ENCODE peak calls at places on chromosomes 7 and 10, in nine cellular contexts. D is AG04449, S is lower lobe of right lung, I is SW480, T is NCI-H2029, M is T1000, X is colonic mucosa, Y is ELR, N is AG09309. P is an unnamed sample.

GRCh38 chr10:43037440-43037839 is 39.4 kb upstream of the RET start:
- DNase-seq in D (no peak), S (no peak), I (no peak), T (no peak), M (no peak), X (peak), Y (no peak), N (no peak), P (no peak)

GRCh38 chr10:131825960-131826650 is 74.7 kb upstream of the PPP2R2D start:
- DNase-seq in D (no peak), S (peak), I (no peak), T (no peak), M (no peak), X (no peak), Y (no peak), N (no peak), P (peak)

GRCh38 chr10:21511931-21512330 is 13.6 kb downstream of the SKIDA1 start:
- DNase-seq in D (no peak), S (no peak), I (no peak), T (no peak), M (no peak), X (no peak), Y (no peak), N (no peak), P (no peak)

GRCh38 chr10:125510998-125511397 is 172.0 kb downstream of the TEX36 start:
- DNase-seq in D (no peak), S (no peak), I (no peak), T (no peak), M (no peak), X (no peak), Y (no peak), N (no peak), P (no peak)

GRCh38 chr7:2719007-2719406 is 31.0 kb downstream of the AMZ1 start:
- DNase-seq in D (no peak), S (no peak), I (peak), T (no peak), M (no peak), X (peak), Y (peak), N (no peak), P (no peak)

GRCh38 chr10:29608062-29608461 is 26.7 kb downstream of the SVIL start:
- DNase-seq in D (no peak), S (no peak), I (no peak), T (no peak), M (no peak), X (no peak), Y (no peak), N (no peak), P (no peak)

GRCh38 chr7:115059312-115059711 is 137.4 kb downstream of the MDFIC start:
- DNase-seq in D (peak), S (no peak), I (no peak), T (no peak), M (no peak), X (no peak), Y (no peak), N (no peak), P (no peak)

GRCh38 chr7:68535266-68535665 is 1063.0 kb upstream of the AUTS2 start:
- DNase-seq in D (no peak), S (no peak), I (no peak), T (no peak), M (no peak), X (no peak), Y (no peak), N (no peak), P (no peak)

GRCh38 chr10:3803884-3804741 is 19.1 kb upstream of the KLF6 start:
- DNase-seq in D (no peak), S (no peak), I (no peak), T (no peak), M (no peak), X (no peak), Y (peak), N (no peak), P (peak)

GRCh38 chr7:74612015-74612829 is 45.3 kb upstream of the GTF2I start:
- DNase-seq in D (no peak), S (peak), I (no peak), T (peak), M (no peak), X (no peak), Y (no peak), N (no peak), P (no peak)

GRCh38 chr7:6284461-6285360 is 12.3 kb upstream of the CYTH3 start:
- DNase-seq in D (no peak), S (no peak), I (peak), T (no peak), M (no peak), X (peak), Y (peak), N (no peak), P (no peak)

GRCh38 chr7:156943091-156944041 is 6.1 kb upstream of the NOM1 start:
- DNase-seq in D (no peak), S (no peak), I (peak), T (no peak), M (no peak), X (no peak), Y (no peak), N (no peak), P (no peak)

GRCh38 chr10:67912330-67912946 is 28.0 kb downstream of the SIRT1 start:
- DNase-seq in D (no peak), S (no peak), I (no peak), T (no peak), M (no peak), X (no peak), Y (no peak), N (no peak), P (no peak)

GRCh38 chr10:13346280-13346819 is 1.7 kb downstream of the SEPHS1 start:
- DNase-seq in D (no peak), S (no peak), I (no peak), T (no peak), M (peak), X (peak), Y (peak), N (peak), P (no peak)

GRCh38 chr7:118777308-118777707 is 552.8 kb downstream of the ANKRD7 start:
- DNase-seq in D (no peak), S (no peak), I (no peak), T (no peak), M (no peak), X (no peak), Y (no peak), N (no peak), P (no peak)

GRCh38 chr10:60353519-60354258 is 36.0 kb downstream of the ANK3 start:
- DNase-seq in D (no peak), S (no peak), I (no peak), T (no peak), M (no peak), X (no peak), Y (no peak), N (no peak), P (no peak)

GRCh38 chr7:23685770-23686169 is 5.8 kb downstream of the FAM221A start:
- DNase-seq in D (no peak), S (no peak), I (no peak), T (no peak), M (no peak), X (no peak), Y (no peak), N (no peak), P (no peak)

GRCh38 chr7:98855610-98856009 is 14.2 kb downstream of the TMEM130 start:
- DNase-seq in D (no peak), S (no peak), I (no peak), T (no peak), M (no peak), X (no peak), Y (no peak), N (no peak), P (no peak)

GRCh38 chr10:84427903-84428650 is 99.7 kb downstream of the CCSER2 start:
- DNase-seq in D (no peak), S (no peak), I (no peak), T (peak), M (no peak), X (no peak), Y (peak), N (no peak), P (no peak)

GRCh38 chr10:46068905-46069304 is 22.8 kb upstream of the MSMB start:
- DNase-seq in D (no peak), S (no peak), I (no peak), T (no peak), M (no peak), X (no peak), Y (no peak), N (no peak), P (no peak)

GRCh38 chr7:29588900-29589696 is 25.5 kb downstream of the PRR15 start:
- DNase-seq in D (no peak), S (no peak), I (peak), T (no peak), M (no peak), X (peak), Y (peak), N (no peak), P (no peak)

GRCh38 chr7:84372712-84373111 is 178.1 kb upstream of the SEMA3A start:
- DNase-seq in D (no peak), S (no peak), I (no peak), T (no peak), M (no peak), X (no peak), Y (no peak), N (no peak), P (no peak)